ENCODE peak calls at places on chromosome 11, in four cellular contexts. Y is H1, A is H54, B is IMR-90. W is an unnamed sample.

GRCh38 chr11:16148301-16148787 is 208.0 kb downstream of the SOX6 start:
- DNase-seq in Y (no peak), A (no peak), B (no peak), W (no peak)

GRCh38 chr11:128187829-128188228 is 399.5 kb downstream of the ETS1 start:
- DNase-seq in Y (no peak), A (no peak), B (peak), W (no peak)

GRCh38 chr11:134119094-134119493 is 50.2 kb downstream of the JAM3 start:
- DNase-seq in Y (no peak), A (no peak), B (peak), W (no peak)

GRCh38 chr11:71178076-71178475 is 74.3 kb downstream of the SHANK2 start:
- DNase-seq in Y (no peak), A (no peak), B (no peak), W (no peak)

GRCh38 chr11:208177-208916 is 839 bp downstream of the RIC8A start:
- DNase-seq in Y (peak), A (peak), B (peak), W (peak)

GRCh38 chr11:4038973-4039372 is 55.6 kb upstream of the RRM1 start:
- DNase-seq in Y (no peak), A (no peak), B (peak), W (no peak)

GRCh38 chr11:7098235-7098832 is 9.5 kb downstream of the RBMXL2 start:
- DNase-seq in Y (no peak), A (peak), B (peak), W (no peak)

GRCh38 chr11:132886335-132886734 is 646.0 kb downstream of the OPCML start:
- DNase-seq in Y (no peak), A (no peak), B (peak), W (no peak)

GRCh38 chr11:2945757-2946287 is 16.6 kb upstream of the PHLDA2 start:
- DNase-seq in Y (no peak), A (no peak), B (no peak), W (no peak)

GRCh38 chr11:112722876-112723275 is 238.3 kb upstream of the NCAM1 start:
- DNase-seq in Y (no peak), A (no peak), B (no peak), W (no peak)

GRCh38 chr11:74453373-74453975 is 13.9 kb downstream of the KCNE3 start:
- DNase-seq in Y (peak), A (peak), B (peak), W (peak)

GRCh38 chr11:106697058-106697457 is 321.2 kb downstream of the GUCY1A2 start:
- DNase-seq in Y (no peak), A (no peak), B (peak), W (no peak)

GRCh38 chr11:103829596-103829995 is 206.8 kb upstream of the DDI1 start:
- DNase-seq in Y (no peak), A (no peak), B (no peak), W (no peak)

GRCh38 chr11:59706518-59707285 is 6.9 kb downstream of the OR10V1 start:
- DNase-seq in Y (no peak), A (peak), B (peak), W (no peak)

GRCh38 chr11:70742553-70743291 is 344.4 kb downstream of the CTTN start:
- DNase-seq in Y (peak), A (no peak), B (no peak), W (no peak)

GRCh38 chr11:3835100-3835485 is 5.7 kb downstream of the RHOG start:
- DNase-seq in Y (no peak), A (no peak), B (peak), W (no peak)

GRCh38 chr11:57179701-57180100 is 2.1 kb upstream of the LRRC55 start:
- DNase-seq in Y (no peak), A (no peak), B (no peak), W (no peak)

GRCh38 chr11:68321293-68322030 is 9.1 kb downstream of the LRP5 start:
- DNase-seq in Y (no peak), A (no peak), B (no peak), W (no peak)
- TF ChIP-seq POLR2A in Y (no peak), A (no peak), B (no peak), W (no peak)

GRCh38 chr11:78069465-78069864 is 5.8 kb downstream of the THRSP start:
- DNase-seq in Y (no peak), A (no peak), B (no peak), W (no peak)
- TF ChIP-seq POLR2A in Y (no peak), A (no peak), B (no peak), W (no peak)

GRCh38 chr11:50098186-50098725 is 65.6 kb downstream of the OR4C45 start:
- DNase-seq in Y (no peak), A (no peak), B (no peak), W (peak)

GRCh38 chr11:50102916-50103315 is 70.2 kb downstream of the OR4C45 start:
- DNase-seq in Y (no peak), A (no peak), B (no peak), W (no peak)
- TF ChIP-seq POLR2A in Y (no peak), A (no peak), B (no peak), W (no peak)

GRCh38 chr11:68043349-68044144 is 4.7 kb downstream of the TCIRG1 start:
- DNase-seq in Y (no peak), A (peak), B (peak), W (no peak)
- TF ChIP-seq POLR2A in Y (no peak), A (peak), B (no peak), W (no peak)

GRCh38 chr11:75706260-75706729 is 11.3 kb upstream of the MOGAT2 start:
- DNase-seq in Y (peak), A (peak), B (peak), W (no peak)

GRCh38 chr11:75697906-75698563 is 19.6 kb upstream of the MOGAT2 start:
- DNase-seq in Y (no peak), A (no peak), B (no peak), W (no peak)

GRCh38 chr11:75705541-75705940 is 12.1 kb upstream of the MOGAT2 start:
- DNase-seq in Y (no peak), A (no peak), B (no peak), W (no peak)

GRCh38 chr11:75703709-75704237 is 13.9 kb upstream of the MOGAT2 start:
- DNase-seq in Y (no peak), A (no peak), B (no peak), W (no peak)

GRCh38 chr11:75700940-75701339 is 16.7 kb upstream of the MOGAT2 start:
- DNase-seq in Y (no peak), A (no peak), B (no peak), W (no peak)
- TF ChIP-seq POLR2A in Y (no peak), A (no peak), B (no peak), W (no peak)

GRCh38 chr11:47213985-47214564 is 699 bp upstream of the DDB2 start:
- DNase-seq in Y (peak), A (peak), B (peak), W (peak)
- TF ChIP-seq POLR2A in Y (peak), A (peak), B (no peak), W (no peak)

GRCh38 chr11:64090811-64091516 is 55.2 kb downstream of the FLRT1 start:
- DNase-seq in Y (no peak), A (no peak), B (peak), W (no peak)
- TF ChIP-seq POLR2A in Y (no peak), A (no peak), B (no peak), W (no peak)

GRCh38 chr11:58286249-58286648 is 18.2 kb upstream of the OR10W1 start:
- DNase-seq in Y (no peak), A (peak), B (peak), W (no peak)
- TF ChIP-seq POLR2A in Y (no peak), A (no peak), B (no peak), W (no peak)

DNA sequence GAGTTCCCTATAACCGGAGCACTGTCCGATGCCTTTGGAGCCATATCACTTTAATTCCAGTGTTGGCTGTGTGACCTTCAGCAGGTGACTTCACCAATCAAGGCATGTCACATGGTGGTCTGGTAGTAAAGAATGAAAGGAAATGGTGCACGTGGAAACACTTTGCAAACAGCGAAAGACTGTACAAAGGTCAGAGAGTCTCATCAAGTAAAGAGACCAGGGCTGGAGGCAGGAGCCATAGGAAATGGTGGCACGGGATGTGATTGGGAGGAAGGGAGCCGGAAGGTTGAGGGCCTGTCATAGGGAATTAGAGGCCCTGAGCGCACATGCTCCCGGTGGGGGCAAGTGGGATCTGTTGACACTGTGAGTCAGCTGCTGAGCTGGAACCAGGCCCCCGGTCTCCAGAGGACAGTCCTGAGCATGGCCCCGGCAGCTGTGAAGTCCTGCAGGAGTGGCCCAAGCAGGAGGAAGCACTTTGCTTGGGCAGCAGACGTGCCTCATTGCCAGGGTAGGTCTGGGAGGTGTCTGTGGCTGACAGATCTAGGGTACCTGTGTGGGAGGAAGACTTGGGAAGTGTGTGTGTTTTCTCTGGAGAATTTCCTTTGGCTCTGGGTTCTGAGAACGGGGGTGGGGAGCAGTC is 2.0 kb downstream of the DAGLA start:
- DNase-seq in Y (no peak), A (no peak), B (no peak), W (peak)
- TF ChIP-seq POLR2A in Y (no peak), A (no peak), B (no peak), W (no peak)